ENCODE peak calls at places on chromosomes 2 and 18, in eight cellular contexts. A is spleen, Y is heart left ventricle, S is IMR-90, V is transverse colon, O is K562, W is gastrocnemius medialis, Q is Peyer's patch. I is an unnamed sample.

GRCh38 chr2:26616032-26616863 is 24.9 kb downstream of the CIB4 start:
- DNase-seq in A (peak; percentile 58), Q (no peak), Y (no peak), V (no peak), O (no peak), S (no peak), W (peak; percentile 4), I (no peak)

GRCh38 chr2:49226360-49226759 is 72.0 kb upstream of the FSHR start:
- DNase-seq in O (no peak), Q (no peak), W (no peak), Y (no peak), V (no peak), A (no peak), S (no peak), I (no peak)

GRCh38 chr2:178912416-178913056 is 105.3 kb upstream of the TTN start:
- DNase-seq in W (no peak), V (no peak), S (peak; percentile 4), Q (no peak), Y (no peak), O (no peak), A (no peak), I (no peak)

GRCh38 chr18:47561316-47561715 is 309.9 kb upstream of the SKOR2 start:
- DNase-seq in A (no peak), V (no peak), O (no peak), Y (no peak), S (no peak), Q (no peak), W (no peak), I (no peak)

GRCh38 chr2:132562245-132562644 is 107.8 kb downstream of the LYPD1 start:
- DNase-seq in Q (no peak), O (no peak), A (no peak), W (no peak), Y (no peak), V (no peak), S (peak; percentile 59), I (no peak)

GRCh38 chr2:106143495-106144215 is 50.4 kb downstream of the UXS1 start:
- DNase-seq in Q (no peak), S (no peak), W (no peak), O (no peak), V (no peak), A (no peak), Y (no peak), I (peak; percentile 25)

GRCh38 chr18:8870528-8870927 is 165.2 kb downstream of the MTCL1 start:
- DNase-seq in S (no peak), Y (no peak), V (no peak), Q (no peak), O (no peak), A (no peak), W (no peak), I (no peak)

GRCh38 chr18:24400587-24400986 is 3.0 kb upstream of the OSBPL1A start:
- DNase-seq in S (no peak), A (no peak), O (no peak), Q (no peak), W (no peak), V (no peak), Y (no peak), I (no peak)

GRCh38 chr18:46379323-46379950 is 275.3 kb downstream of the HAUS1 start:
- DNase-seq in A (no peak), S (no peak), Y (no peak), W (no peak), Q (no peak), O (peak; percentile 7), V (no peak), I (no peak)

GRCh38 chr18:31686572-31686971 is 2.2 kb upstream of the B4GALT6 start:
- DNase-seq in W (no peak), A (no peak), O (no peak), Y (no peak), V (no peak), Q (no peak), S (no peak), I (no peak)

GRCh38 chr18:31684279-31685096 is at the start of gene B4GALT6:
- DNase-seq in V (peak; percentile 33), Y (no peak), W (no peak), Q (peak; percentile 66), O (peak; percentile 19), S (no peak), A (peak; percentile 82), I (peak; percentile 26)

GRCh38 chr18:31687016-31687415 is 2.6 kb upstream of the B4GALT6 start:
- DNase-seq in O (no peak), V (no peak), S (no peak), A (no peak), W (no peak), Y (no peak), Q (no peak), I (no peak)

GRCh38 chr18:31683968-31684278 is 458 bp downstream of the B4GALT6 start:
- DNase-seq in Q (no peak), Y (no peak), V (no peak), O (no peak), A (no peak), W (no peak), S (no peak), I (no peak)

DNA sequence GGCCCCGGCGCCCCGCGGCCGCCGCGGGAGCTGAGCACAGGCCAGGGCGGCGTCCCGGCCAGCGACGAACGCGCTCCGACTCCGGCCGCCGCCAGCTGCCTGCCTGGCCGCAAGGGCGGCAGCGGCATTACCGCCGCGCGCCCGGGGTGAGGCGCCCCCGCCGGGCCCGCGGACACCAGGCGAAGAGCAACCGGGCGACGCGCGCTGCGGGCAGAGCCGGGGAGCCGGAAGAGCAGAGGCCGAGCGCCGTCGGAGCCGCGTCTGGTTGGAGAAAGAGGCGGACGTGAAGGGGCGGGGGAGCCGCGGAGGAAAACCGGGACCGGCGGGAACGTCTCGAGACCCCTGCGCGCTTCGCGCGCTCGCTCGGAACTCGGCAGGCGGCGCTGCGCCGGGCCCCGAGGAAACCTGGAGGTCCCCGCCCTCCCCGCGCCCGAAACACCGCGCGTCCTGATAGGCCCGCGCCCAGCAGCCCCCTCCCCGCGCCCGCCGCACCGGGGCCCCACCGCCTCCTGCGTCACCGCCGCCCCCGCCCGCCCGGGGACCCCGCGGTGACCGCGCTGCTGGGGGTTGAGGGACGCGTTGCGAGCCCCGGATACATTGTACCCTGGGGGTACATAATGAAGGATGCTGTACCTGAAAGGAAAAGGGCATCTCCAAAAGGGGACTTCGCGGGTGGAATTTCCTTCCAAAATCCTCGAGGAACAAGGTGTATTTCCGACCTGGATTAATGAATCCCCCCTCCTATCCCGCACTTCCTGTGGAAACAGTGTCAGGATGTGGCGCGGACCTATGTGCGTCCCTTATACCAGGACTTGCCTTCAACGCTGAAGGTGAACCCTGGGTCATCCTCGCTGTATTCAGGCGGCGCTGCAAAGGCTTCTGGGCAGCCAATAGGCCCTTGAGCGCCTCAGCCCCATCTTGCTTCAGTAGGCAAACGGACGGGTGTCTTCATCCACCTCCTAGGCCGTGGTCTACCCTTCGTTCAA is 1.0 kb upstream of the B4GALT6 start:
- DNase-seq in Y (peak; percentile 77), S (peak; percentile 54), V (peak; percentile 76), W (peak; percentile 29), O (peak; percentile 30), Q (peak; percentile 86), A (peak; percentile 90), I (peak; percentile 26)
- TF ChIP-seq POLR2A in Y (no peak), S (no peak), V (peak; percentile 44), W (peak; percentile 35), O (no peak), Q (peak; percentile 69), A (no peak), I (no peak)

GRCh38 chr18:12837747-12838146 is 46.3 kb downstream of the PTPN2 start:
- DNase-seq in Q (no peak), A (no peak), W (no peak), Y (no peak), O (no peak), S (peak; percentile 47), V (no peak), I (no peak)

GRCh38 chr18:12839526-12840196 is 44.4 kb downstream of the PTPN2 start:
- DNase-seq in Y (no peak), W (no peak), Q (no peak), O (no peak), A (no peak), V (no peak), S (no peak), I (no peak)

GRCh38 chr18:12839057-12839525 is 44.9 kb downstream of the PTPN2 start:
- DNase-seq in W (no peak), O (no peak), S (no peak), V (no peak), Y (no peak), Q (no peak), A (no peak), I (no peak)

GRCh38 chr18:12836551-12836950 is 47.5 kb downstream of the PTPN2 start:
- DNase-seq in S (no peak), A (no peak), Y (no peak), V (no peak), W (no peak), Q (no peak), O (no peak), I (no peak)

GRCh38 chr18:12838178-12838634 is 45.8 kb downstream of the PTPN2 start:
- DNase-seq in Y (no peak), S (peak; percentile 90), A (no peak), W (peak; percentile 19), O (no peak), Q (peak; percentile 58), V (peak; percentile 81), I (peak; percentile 53)
- TF ChIP-seq POLR2A in Y (no peak), S (no peak), A (no peak), W (no peak), O (no peak), Q (no peak), V (peak; percentile 38), I (no peak)

DNA sequence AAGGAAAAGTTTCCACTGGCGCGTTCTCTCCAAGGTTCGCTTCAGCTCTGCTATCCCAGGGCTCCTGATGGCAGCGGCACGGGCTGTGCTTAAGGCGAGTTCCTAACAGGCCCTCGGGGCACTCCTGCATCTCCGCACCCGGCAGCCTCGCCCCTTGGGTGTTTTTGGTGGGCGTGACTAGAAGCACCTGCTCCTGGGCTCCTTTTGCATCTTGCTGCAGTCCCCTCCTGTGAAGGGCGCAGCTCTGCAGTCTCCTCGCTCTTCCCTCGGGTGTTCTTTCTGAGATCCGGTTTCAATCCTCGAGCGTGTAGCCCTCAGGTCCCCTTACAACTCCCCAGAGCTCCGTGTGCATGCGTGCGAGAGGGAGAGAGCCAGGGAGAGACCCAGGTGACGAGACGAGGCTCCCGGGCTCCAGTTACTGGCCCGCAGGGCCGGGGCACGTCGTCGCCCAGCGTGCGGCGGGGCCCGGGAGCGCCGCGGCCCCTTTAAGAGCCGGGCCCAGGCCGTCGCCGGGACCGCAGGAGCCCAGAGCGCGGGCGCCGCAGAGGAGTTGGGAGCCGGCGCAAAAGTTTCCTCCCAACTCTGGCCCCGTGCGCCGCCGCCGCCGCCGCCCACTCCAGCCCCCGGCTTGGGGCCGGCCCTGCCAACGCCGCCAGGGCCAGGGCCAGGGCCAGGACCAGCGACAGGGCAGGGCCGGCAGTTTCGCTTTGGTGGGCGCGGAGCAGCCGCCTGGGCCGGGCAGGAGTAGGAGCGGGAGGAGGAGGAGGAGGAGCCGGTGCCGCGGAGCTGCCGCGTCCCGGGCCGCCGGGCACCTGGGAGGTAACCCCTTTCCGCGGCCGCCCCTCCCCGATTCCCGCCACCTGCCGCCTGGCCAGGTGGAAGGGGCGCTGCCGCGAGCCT is at the start of gene PARD3B:
- DNase-seq in Q (peak; percentile 84), A (peak; percentile 83), Y (peak; percentile 67), S (peak; percentile 62), W (peak; percentile 43), V (peak; percentile 65), O (peak; percentile 11), I (peak; percentile 61)
- TF ChIP-seq POLR2A in Q (peak; percentile 46), A (no peak), Y (no peak), S (peak; percentile 41), W (no peak), V (peak; percentile 16), O (no peak), I (peak; percentile 11)

DNA sequence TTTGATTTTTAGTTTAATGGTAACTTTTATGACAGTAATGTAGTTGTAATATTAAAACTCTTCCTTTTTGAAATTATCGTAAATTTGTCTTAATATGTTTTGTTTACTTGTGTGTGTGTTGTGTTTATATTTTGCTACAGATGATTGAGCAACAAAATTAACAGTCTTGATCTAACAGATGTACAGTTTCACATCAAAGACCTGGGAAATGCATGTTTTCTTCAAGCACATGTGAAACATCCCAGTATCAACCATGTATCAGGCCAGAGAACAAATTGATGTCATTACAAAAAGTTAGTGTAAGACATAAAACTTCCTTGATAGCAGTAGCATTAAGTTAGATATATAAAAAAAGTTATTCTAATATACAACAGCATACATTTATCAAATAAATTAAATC is 45.5 kb downstream of the TMEM18 start:
- DNase-seq in W (no peak), O (no peak), V (no peak), A (no peak), Q (no peak), S (no peak), Y (no peak), I (no peak)
- TF ChIP-seq POLR2A in W (no peak), O (no peak), V (no peak), A (no peak), Q (no peak), S (no peak), Y (no peak), I (no peak)

I was measured in H54.